ENCODE peak calls at places on chromosome 3, in eight cellular contexts. F, K, Y, P, L, O, U and G are unnamed samples.

GRCh38 chr3:175105066-175105465 is 245.9 kb downstream of the NAALADL2 start:
- DNase-seq in P (no peak), L (peak; percentile 20), F (no peak), Y (no peak), U (no peak), K (no peak), O (peak; percentile 45), G (no peak)

GRCh38 chr3:65785065-65785645 is 253.6 kb downstream of the MAGI1 start:
- DNase-seq in L (peak; percentile 73), U (peak; percentile 27), O (peak; percentile 68), F (no peak), K (peak; percentile 8), P (no peak), Y (peak; percentile 78), G (peak; percentile 46)

GRCh38 chr3:63479661-63480035 is 172.8 kb upstream of the SNTN start:
- DNase-seq in K (no peak), U (no peak), Y (no peak), O (no peak), P (no peak), L (peak; percentile 26), F (no peak), G (no peak)

GRCh38 chr3:145124886-145125285 is 1036.1 kb downstream of the PLOD2 start:
- DNase-seq in L (no peak), F (no peak), P (no peak), O (no peak), Y (no peak), K (no peak), U (no peak), G (no peak)

GRCh38 chr3:141275973-141276372 is 44.3 kb downstream of the PXYLP1 start:
- DNase-seq in K (no peak), U (no peak), P (no peak), O (no peak), L (no peak), F (no peak), Y (peak; percentile 46), G (no peak)

GRCh38 chr3:10950476-10951294 is 41.9 kb upstream of the SLC6A1 start:
- DNase-seq in K (no peak), L (peak; percentile 47), F (peak; percentile 63), U (peak; percentile 7), P (no peak), O (peak; percentile 32), Y (peak; percentile 45), G (no peak)

GRCh38 chr3:79006077-79006476 is 761.7 kb downstream of the ROBO1 start:
- DNase-seq in L (no peak), U (no peak), O (no peak), K (no peak), Y (no peak), P (no peak), F (no peak), G (no peak)

GRCh38 chr3:38468811-38469210 is 15.1 kb downstream of the ACVR2B start:
- DNase-seq in U (no peak), Y (no peak), F (no peak), L (no peak), K (no peak), O (no peak), P (no peak), G (no peak)

GRCh38 chr3:11349466-11349865 is 77.3 kb downstream of the ATG7 start:
- DNase-seq in L (no peak), K (no peak), U (no peak), F (no peak), P (no peak), O (no peak), Y (no peak), G (no peak)

GRCh38 chr3:177929310-177929709 is 606.9 kb upstream of the KCNMB2 start:
- DNase-seq in Y (no peak), F (no peak), O (peak; percentile 60), K (no peak), L (peak; percentile 29), P (no peak), U (no peak), G (no peak)

GRCh38 chr3:143040264-143040879 is 39.0 kb downstream of the U2SURP start:
- DNase-seq in K (no peak), P (no peak), L (peak; percentile 45), U (no peak), Y (peak; percentile 16), F (no peak), O (peak; percentile 34), G (no peak)

GRCh38 chr3:107208100-107208499 is 169.1 kb upstream of the CCDC54 start:
- DNase-seq in U (peak; percentile 95), L (peak; percentile 95), O (peak; percentile 98), K (peak; percentile 92), F (no peak), P (no peak), Y (peak; percentile 77), G (peak; percentile 90)

GRCh38 chr3:186588619-186589018 is 18.1 kb downstream of the DNAJB11 start:
- DNase-seq in F (no peak), U (no peak), P (no peak), L (no peak), K (no peak), O (no peak), Y (no peak), G (no peak)

GRCh38 chr3:8488877-8489865 is 12.5 kb upstream of the LMCD1 start:
- DNase-seq in P (no peak), U (peak; percentile 80), Y (no peak), L (peak; percentile 71), F (no peak), K (no peak), O (peak; percentile 42), G (no peak)

GRCh38 chr3:33786565-33787327 is 11.7 kb upstream of the PDCD6IP start:
- DNase-seq in Y (no peak), U (no peak), L (no peak), F (no peak), K (no peak), O (peak; percentile 41), P (no peak), G (no peak)

DNA sequence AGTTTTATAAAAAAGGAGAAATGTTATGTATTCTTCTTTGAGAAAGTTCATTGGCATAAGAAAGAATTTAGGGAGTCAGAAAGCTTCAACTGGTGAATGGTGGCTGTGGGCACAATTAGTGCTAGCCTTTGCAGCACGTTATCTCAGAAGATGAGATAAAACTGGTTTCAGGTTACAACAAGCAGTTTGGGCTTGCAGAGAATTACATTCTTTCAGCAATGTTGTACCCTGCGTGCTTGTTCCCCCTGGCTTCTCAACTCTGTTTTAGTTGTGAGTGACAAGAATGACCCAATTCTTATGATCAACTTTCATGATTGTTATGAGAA is 31.6 kb upstream of the ACP3 start:
- DNase-seq in Y (peak; percentile 26), L (no peak), O (peak; percentile 9), F (no peak), U (no peak), P (no peak), K (no peak), G (no peak)
- H3K4me3 ChIP-seq in Y (no peak overlapping the region), L (no peak overlapping the region), O (no peak overlapping the region), F (no peak overlapping the region), U (no peak overlapping the region), P (no peak overlapping the region), K (no peak overlapping the region), G (no peak overlapping the region)

GRCh38 chr3:14371573-14372474 is 30.6 kb upstream of the SLC6A6 start:
- DNase-seq in O (peak; percentile 64), Y (peak; percentile 79), F (no peak), L (peak; percentile 64), U (peak; percentile 8), K (peak; percentile 51), P (peak; percentile 94), G (peak; percentile 41)

GRCh38 chr3:14368146-14368545 is 34.3 kb upstream of the SLC6A6 start:
- DNase-seq in Y (no peak), U (no peak), P (no peak), K (no peak), O (no peak), L (no peak), F (no peak), G (no peak)

GRCh38 chr3:14370719-14371572 is 31.5 kb upstream of the SLC6A6 start:
- DNase-seq in P (no peak), F (no peak), Y (no peak), K (no peak), O (no peak), L (no peak), U (no peak), G (no peak)

GRCh38 chr3:14368885-14369284 is 33.5 kb upstream of the SLC6A6 start:
- DNase-seq in P (no peak), O (no peak), Y (no peak), K (no peak), U (no peak), F (no peak), L (no peak), G (no peak)

DNA sequence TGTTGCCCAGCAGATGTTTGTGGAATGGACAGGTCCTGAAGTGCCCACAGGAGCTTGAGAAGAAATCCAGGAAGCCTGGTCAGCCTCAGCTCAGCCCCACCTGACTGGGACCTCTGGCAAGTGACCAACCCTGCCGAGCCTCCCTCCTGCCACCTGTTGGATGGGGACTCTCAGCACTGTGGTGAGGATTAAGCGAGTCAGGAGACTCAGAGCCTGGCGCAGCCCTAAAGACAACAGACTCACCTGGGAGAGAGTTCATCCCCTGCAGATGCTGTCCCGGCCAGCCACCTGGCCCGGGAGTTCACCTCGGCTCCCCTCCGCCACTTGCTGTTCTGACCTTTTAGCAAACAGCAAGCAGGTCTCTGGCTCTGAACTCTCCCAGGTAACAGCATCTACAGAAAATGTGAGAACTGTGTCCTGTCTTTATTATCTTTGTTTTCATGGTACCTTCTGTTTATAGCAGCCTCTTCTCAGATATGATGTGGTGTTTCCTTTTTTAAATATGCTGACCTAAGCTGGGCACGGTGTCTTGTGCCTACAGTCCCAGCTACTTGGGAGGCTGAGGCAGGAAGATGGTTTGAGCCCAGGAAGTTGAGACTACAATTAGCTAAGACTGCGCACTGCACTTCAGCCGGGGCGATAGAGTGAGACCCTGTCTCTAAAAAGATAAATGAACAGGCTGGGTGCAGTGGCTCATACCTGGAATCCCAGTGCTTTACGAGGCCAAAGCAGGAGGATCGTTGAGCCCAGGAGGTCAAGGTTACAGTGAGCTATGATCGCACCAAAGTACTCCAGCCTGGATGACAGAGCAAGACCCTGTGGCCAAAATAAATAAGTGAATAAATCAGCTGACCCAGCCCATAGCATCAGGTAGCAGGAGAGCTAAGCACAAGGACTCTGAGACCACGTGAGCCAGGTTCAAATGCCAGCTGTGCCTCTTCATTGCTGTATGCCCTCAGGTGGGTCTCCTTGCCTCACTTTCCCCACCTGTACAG is 32.4 kb upstream of the SLC6A6 start:
- DNase-seq in O (no peak), Y (peak; percentile 81), U (no peak), K (no peak), F (peak; percentile 92), L (no peak), P (peak; percentile 77), G (no peak)
- TF ChIP-seq CTCF in O (no peak), Y (peak; percentile 33), U (peak; percentile 6), K (peak; percentile 5), F (peak; percentile 69), L (no peak), P (peak; percentile 22), G (no peak)

DNA sequence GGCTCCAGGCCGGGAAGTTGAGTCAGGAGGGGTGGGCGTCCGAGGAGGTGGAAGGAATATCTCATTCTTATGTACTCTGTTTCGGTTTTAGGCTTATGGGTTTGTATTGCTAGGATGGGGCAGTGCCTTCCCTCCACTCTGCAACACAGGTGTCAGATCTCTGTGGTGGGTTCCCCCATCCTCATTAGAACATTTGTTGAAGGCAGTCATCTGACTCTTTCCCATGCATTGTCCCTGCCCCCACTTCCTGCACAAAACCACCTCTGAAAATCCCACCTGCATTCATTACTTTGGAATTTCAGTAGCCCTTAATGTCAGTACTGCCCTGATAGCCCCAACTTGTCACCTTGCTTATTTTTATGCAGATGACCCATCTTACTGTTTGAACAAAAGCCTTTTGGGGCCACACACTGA is 29.5 kb downstream of the GYG1 start:
- DNase-seq in L (no peak), Y (no peak), K (no peak), F (no peak), P (no peak), U (no peak), O (no peak), G (no peak)
- H3K4me3 ChIP-seq in L (no peak overlapping the region), Y (no peak overlapping the region), K (no peak overlapping the region), F (no peak overlapping the region), P (no peak overlapping the region), U (no peak overlapping the region), O (no peak overlapping the region), G (no peak overlapping the region)

GRCh38 chr3:24734019-24734418 is 239.4 kb upstream of the THRB start:
- DNase-seq in F (no peak), P (no peak), Y (no peak), U (no peak), O (no peak), K (no peak), L (no peak), G (no peak)
- TF ChIP-seq CTCF in F (no peak), P (no peak), Y (no peak), U (no peak), O (no peak), K (no peak), L (no peak), G (no peak)